ENCODE peak calls at places on chromosomes 6 and 20, in nine cellular contexts. H is AG09309, Z is ovary, K is suprapubic skin, W is cardiac fibroblast, S is AG04449, O is sigmoid colon, Q is astrocyte of the spinal cord, I is AG09319. E is an unnamed sample.

GRCh38 chr6:39206250-39206721 is 23.0 kb downstream of the KCNK5 start:
- DNase-seq in S (no peak), Z (no peak), Q (no peak), H (no peak), W (no peak), O (no peak), K (no peak), I (no peak), E (no peak)

GRCh38 chr6:110495949-110496348 is 19.5 kb upstream of the SLC22A16 start:
- DNase-seq in K (no peak), H (no peak), W (peak; percentile 8), I (no peak), Z (no peak), Q (no peak), O (no peak), S (no peak), E (no peak)

GRCh38 chr6:45759134-45759849 is 256.4 kb downstream of the CLIC5 start:
- DNase-seq in I (no peak), Q (no peak), O (no peak), Z (no peak), H (no peak), K (no peak), W (no peak), S (no peak), E (no peak)

GRCh38 chr6:107819976-107820551 is 4.0 kb downstream of the SCML4 start:
- DNase-seq in Q (no peak), O (no peak), I (no peak), H (no peak), Z (no peak), K (no peak), W (no peak), S (no peak), E (no peak)

GRCh38 chr20:47878601-47879004 is 93.3 kb upstream of the SULF2 start:
- DNase-seq in S (no peak), Q (no peak), H (no peak), K (no peak), Z (no peak), O (no peak), I (no peak), W (peak; percentile 42), E (no peak)

GRCh38 chr6:33926451-33926850 is 122.6 kb upstream of the MLN start:
- DNase-seq in I (no peak), Q (no peak), S (no peak), H (no peak), W (no peak), K (no peak), Z (no peak), O (no peak), E (no peak)

GRCh38 chr20:2751868-2752630 is 48.4 kb downstream of the CPXM1 start:
- DNase-seq in Z (peak; percentile 44), Q (no peak), W (no peak), K (no peak), S (no peak), I (no peak), H (no peak), O (peak; percentile 71), E (no peak)

GRCh38 chr6:45116714-45117410 is 211.3 kb upstream of the RUNX2 start:
- DNase-seq in Z (no peak), I (peak; percentile 27), O (no peak), S (peak; percentile 67), Q (peak; percentile 85), H (peak; percentile 62), W (peak; percentile 67), K (no peak), E (peak; percentile 67)

GRCh38 chr20:22819784-22820183 is 215.3 kb upstream of the SSTR4 start:
- DNase-seq in S (no peak), H (no peak), O (no peak), W (no peak), K (no peak), Z (no peak), I (no peak), Q (no peak), E (no peak)

GRCh38 chr6:127538750-127539264 is 19.7 kb upstream of the MTCL3 start:
- DNase-seq in I (no peak), S (no peak), W (no peak), H (no peak), O (no peak), Q (no peak), Z (no peak), K (no peak), E (no peak)

GRCh38 chr6:127539292-127539691 is 20.2 kb upstream of the MTCL3 start:
- DNase-seq in K (no peak), W (peak; percentile 59), Q (peak; percentile 39), I (no peak), S (no peak), O (no peak), Z (no peak), H (no peak), E (no peak)
- TF ChIP-seq CTCF in K (peak; percentile 33), W (peak; percentile 32), Q (no peak), I (peak; percentile 16), S (no peak), O (peak; percentile 31), Z (peak; percentile 13), H (peak; percentile 21), E (no peak)

GRCh38 chr6:52065621-52066020 is 21.8 kb downstream of the PKHD1 start:
- DNase-seq in O (no peak), Z (no peak), S (no peak), K (no peak), H (no peak), Q (no peak), I (no peak), W (no peak), E (no peak)

GRCh38 chr6:52061481-52061880 is 25.9 kb downstream of the PKHD1 start:
- DNase-seq in K (no peak), H (no peak), Q (no peak), O (no peak), S (no peak), I (no peak), Z (no peak), W (no peak), E (no peak)

GRCh38 chr6:52059821-52060220 is 27.6 kb downstream of the PKHD1 start:
- DNase-seq in H (no peak), K (no peak), O (no peak), Q (no peak), Z (no peak), W (no peak), I (no peak), S (no peak), E (no peak)

DNA sequence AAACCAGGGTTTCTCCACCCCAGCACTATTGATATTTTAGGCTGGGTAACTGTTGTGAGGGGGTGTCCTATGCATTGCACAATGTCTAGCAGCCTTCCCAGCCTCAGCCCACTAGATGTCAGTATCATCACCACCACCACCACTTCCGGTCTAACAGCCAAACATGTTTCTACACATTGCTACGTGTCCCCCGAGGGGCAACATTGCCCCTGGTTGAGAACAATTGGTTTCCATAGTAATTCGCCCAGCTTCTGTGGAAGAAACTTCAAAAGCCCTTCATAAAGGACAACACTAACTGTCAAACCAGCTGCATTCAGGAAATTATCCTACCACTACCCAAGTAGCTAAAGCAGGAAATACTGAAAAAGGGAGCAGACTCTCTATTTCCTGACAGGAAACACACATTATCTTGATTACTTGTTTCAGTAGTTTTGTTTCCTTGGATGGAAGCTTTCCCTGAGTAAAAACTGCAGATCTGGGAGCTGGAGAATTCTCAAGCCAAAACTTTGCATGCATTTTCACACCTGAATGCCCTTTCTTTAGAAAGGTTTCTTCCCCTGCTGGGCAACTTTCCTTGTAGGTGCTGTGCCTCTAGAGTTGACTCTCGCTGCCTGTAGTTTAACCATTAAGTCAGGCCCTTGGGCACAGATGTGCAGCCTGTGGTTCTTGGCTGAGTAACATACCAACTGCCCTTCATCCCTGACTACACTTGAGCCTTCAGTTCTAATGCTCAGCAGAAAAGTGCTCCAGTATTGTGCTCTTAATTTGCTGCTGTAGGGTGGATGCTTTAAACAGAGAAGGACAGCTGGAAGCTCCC is 23.6 kb downstream of the PKHD1 start:
- DNase-seq in H (no peak), W (peak; percentile 21), O (no peak), Z (no peak), Q (peak; percentile 6), S (no peak), I (no peak), K (peak; percentile 59), E (no peak)
- TF ChIP-seq CTCF in H (peak; percentile 60), W (peak; percentile 22), O (peak; percentile 6), Z (no peak), Q (peak; percentile 46), S (peak; percentile 49), I (peak; percentile 53), K (no peak), E (peak; percentile 60)

DNA sequence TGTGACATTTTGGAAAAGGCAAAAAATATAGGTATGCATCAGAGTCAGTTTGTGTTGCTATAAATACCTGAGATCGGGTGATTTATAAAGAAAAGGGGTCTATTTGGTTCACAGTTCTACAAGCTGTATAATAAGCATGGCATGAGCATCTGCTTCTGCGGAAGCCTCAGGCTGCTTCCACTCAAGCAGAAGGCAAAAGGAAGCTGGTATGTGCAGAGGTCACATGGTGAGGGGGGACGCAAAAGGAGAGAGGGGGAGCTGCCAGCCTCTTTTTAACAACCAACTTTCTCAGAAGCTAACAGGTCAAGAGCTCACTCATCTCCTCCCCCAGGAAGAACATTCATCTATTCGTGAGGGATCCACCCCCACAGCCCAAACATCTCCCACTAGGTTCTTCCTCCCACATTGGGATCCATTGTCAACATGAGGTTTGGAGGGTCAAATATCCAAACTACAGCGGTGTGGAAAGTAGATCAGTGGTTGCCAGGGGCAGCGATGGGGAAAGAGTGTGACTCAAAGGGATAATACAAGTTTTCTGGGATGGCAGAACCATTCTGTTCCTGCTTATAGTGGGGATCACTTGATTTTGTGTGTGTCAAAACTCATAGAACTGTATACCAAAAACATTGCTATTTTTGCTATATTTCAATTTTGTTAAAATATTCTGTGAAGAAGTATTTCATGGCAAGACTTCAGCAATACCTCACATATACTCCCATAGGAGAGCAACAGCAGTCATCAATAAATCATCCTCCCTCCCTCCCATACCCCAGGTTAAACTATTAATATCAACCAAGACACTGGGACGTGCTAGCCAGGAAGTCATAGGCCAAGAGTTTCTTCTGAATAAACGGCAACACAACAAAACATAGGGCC is 9.9 kb upstream of the FAM50B start:
- DNase-seq in Z (no peak), W (peak; percentile 68), S (no peak), I (peak; percentile 39), Q (no peak), O (no peak), K (no peak), H (no peak), E (no peak)
- TF ChIP-seq CTCF in Z (no peak), W (no peak), S (no peak), I (no peak), Q (no peak), O (no peak), K (no peak), H (no peak), E (no peak)

GRCh38 chr6:100719883-100720682 is 161.0 kb downstream of the ASCC3 start:
- DNase-seq in S (no peak), K (no peak), I (no peak), H (no peak), O (no peak), W (peak; percentile 70), Q (peak; percentile 38), Z (no peak), E (no peak)

GRCh38 chr6:100721256-100721655 is 159.9 kb downstream of the ASCC3 start:
- DNase-seq in H (no peak), Z (no peak), Q (no peak), S (no peak), K (no peak), W (no peak), I (no peak), O (no peak), E (no peak)

GRCh38 chr6:100724696-100725095 is 156.4 kb downstream of the ASCC3 start:
- DNase-seq in S (no peak), Z (no peak), Q (no peak), H (no peak), K (no peak), O (no peak), I (no peak), W (no peak), E (no peak)

GRCh38 chr6:100726741-100727140 is 154.4 kb downstream of the ASCC3 start:
- DNase-seq in W (peak; percentile 43), H (no peak), K (no peak), Z (no peak), S (peak; percentile 40), O (no peak), I (no peak), Q (peak; percentile 39), E (peak; percentile 63)

GRCh38 chr6:100724222-100724621 is 156.9 kb downstream of the ASCC3 start:
- DNase-seq in W (peak; percentile 20), I (no peak), O (no peak), H (no peak), Q (no peak), K (no peak), Z (no peak), S (no peak), E (no peak)
- TF ChIP-seq CTCF in W (no peak), I (no peak), O (no peak), H (no peak), Q (no peak), K (no peak), Z (no peak), S (no peak), E (no peak)

E was measured in BJ.